ENCODE peak calls at places on chromosome 2, in five cellular contexts. T is heart left ventricle, M is HCT116, Y is psoas muscle, L is tibial nerve. Z is an unnamed sample. For H3K4me1 and H3K27me3, the result is how much of the 10 kb centered on the place peaks cover.

GRCh38 chr2:38129987-38130386 is 54.0 kb upstream of the CYP1B1 start:
- DNase-seq in T (no peak), Y (no peak), L (no peak), M (no peak), Z (no peak)

GRCh38 chr2:19480664-19481063 is 122.2 kb upstream of the OSR1 start:
- DNase-seq in T (no peak), Y (no peak), L (no peak), M (no peak), Z (no peak)

GRCh38 chr2:50290718-50291117 is 741.2 kb downstream of the NRXN1 start:
- DNase-seq in M (no peak), T (no peak), Y (no peak), L (no peak), Z (no peak)

GRCh38 chr2:150513647-150514046 is 26.2 kb upstream of the RND3 start:
- DNase-seq in Y (no peak), T (no peak), M (no peak), L (no peak), Z (no peak)

GRCh38 chr2:102005989-102006885 is 14.5 kb downstream of the IL1R2 start:
- DNase-seq in M (peak), Y (no peak), L (peak), T (no peak), Z (peak)

GRCh38 chr2:64770781-64771334 is 117.1 kb upstream of the SERTAD2 start:
- DNase-seq in Y (peak), T (peak), M (no peak), L (peak), Z (no peak)

GRCh38 chr2:108288534-108289106 is at the start of gene SULT1C2:
- DNase-seq in M (peak), Y (no peak), L (no peak), T (peak), Z (peak)

GRCh38 chr2:69012310-69013122 is 463 bp upstream of the ANTXR1 start:
- DNase-seq in T (peak), L (peak), M (peak), Y (peak), Z (peak)

GRCh38 chr2:182504903-182505302 is 78.1 kb upstream of the PDE1A start:
- DNase-seq in Y (no peak), M (no peak), L (no peak), T (peak), Z (no peak)

GRCh38 chr2:43185146-43185545 is 41.3 kb downstream of the ZFP36L2 start:
- DNase-seq in M (peak), L (no peak), T (no peak), Y (no peak), Z (no peak)

GRCh38 chr2:159946326-159946992 is 116.0 kb downstream of the PLA2R1 start:
- DNase-seq in L (no peak), Y (no peak), M (no peak), T (no peak), Z (no peak)

GRCh38 chr2:119338826-119339561 is 27.6 kb downstream of the C2orf76 start:
- DNase-seq in L (no peak), M (no peak), Y (no peak), T (peak), Z (no peak)

GRCh38 chr2:8659092-8659734 is 22.6 kb upstream of the ID2 start:
- DNase-seq in L (no peak), Y (no peak), T (no peak), M (no peak), Z (peak)

GRCh38 chr2:177265834-177266817 is 1.6 kb upstream of the NFE2L2 start:
- DNase-seq in M (no peak), T (no peak), L (no peak), Y (no peak), Z (no peak)

DNA sequence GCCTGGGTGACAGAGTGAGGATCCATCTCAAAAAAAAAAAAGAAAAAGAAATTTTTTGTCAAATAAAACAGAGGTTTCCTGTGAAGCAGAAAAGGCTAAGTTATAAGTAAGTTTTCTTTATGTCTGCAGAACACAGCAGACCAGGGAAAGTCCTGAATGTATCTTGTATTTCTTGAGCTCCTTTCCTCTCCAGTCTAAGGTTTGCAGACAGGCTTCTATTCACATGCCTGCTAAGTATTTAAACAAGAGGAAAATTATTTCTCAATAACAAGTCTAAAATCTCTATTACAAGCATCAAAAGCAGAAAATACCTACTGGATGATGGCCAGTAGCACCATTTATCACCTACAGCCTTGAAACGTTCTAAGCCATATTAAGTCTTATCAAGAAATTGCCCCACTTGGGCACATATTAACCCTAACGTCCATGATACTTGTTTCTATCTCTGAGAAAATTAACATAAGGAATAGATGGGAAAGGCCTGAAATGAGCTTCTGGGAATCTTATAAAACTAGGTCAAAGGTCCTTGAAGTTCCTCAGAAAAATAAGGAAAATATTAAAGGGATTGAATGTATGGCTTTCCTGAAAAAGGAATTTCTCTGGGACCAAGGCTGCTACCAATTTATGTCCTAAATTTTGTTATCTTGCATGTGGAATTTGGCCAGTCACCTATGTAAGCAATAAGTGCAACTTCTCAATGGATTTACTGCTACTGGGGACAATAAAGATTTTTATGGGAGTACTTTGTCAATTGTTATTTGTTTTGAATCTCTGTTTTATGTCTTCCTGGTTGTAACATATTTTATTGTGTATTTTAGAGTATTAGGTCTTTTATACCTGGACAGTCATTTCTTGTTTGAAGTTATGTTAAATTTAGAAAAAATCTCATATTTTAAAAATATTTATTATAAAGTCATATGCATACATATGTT is 3.0 kb upstream of the REG1A start:
- DNase-seq in Y (no peak), M (no peak), L (no peak), T (no peak), Z (no peak)
- H3K4me1 ChIP-seq in Y (under half), M (under half), L (under half), T (under half), Z (under half)

DNA sequence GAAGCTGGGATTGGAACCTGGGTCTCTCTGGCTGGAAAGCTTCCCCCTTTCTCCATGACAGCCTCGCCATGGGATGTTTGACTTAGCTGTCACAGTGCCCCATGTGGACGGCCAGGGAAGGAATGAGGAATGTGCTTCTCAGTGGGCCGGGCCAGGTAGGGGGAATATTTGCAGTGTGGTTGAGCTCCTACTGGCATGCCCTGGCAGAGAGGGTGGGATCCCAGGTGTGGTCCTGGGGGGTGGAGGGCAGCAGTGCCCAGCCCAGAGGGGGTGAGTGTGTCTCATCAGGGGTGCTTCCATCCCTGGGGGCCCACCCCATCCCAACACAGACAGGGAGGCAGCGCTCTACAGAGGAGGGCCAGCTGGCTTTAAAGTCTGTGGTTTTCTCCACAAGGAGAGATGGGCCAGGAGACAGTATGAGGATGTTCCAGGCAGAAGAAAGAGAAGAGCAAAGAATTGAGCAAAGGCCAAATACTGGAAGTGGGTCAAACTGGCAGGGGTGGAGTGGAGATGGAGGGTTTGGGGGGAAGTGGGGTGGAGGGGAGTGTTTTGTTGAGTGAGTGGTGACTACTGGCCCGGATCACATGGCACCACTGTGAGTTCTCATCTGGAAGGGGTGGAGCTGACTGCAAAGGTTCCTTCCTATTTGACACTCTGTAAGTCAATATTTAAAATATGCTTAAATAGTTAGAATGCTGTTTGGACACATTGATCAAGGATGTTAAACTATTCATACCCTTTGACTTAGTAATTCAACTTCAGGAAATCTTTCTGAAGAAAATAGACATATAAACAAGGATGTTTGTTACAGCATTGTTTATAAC is 94.0 kb downstream of the MYCN start:
- DNase-seq in L (no peak), T (no peak), Y (no peak), M (peak), Z (peak)
- TF ChIP-seq CTCF in L (no peak), T (peak), Y (no peak), M (peak), Z (no peak)

GRCh38 chr2:117942958-117943672 is 70.8 kb downstream of the CCDC93 start:
- DNase-seq in T (no peak), Y (no peak), M (no peak), L (no peak), Z (peak)

GRCh38 chr2:117942551-117942950 is 71.3 kb downstream of the CCDC93 start:
- DNase-seq in M (no peak), Y (no peak), L (no peak), T (no peak), Z (peak)

GRCh38 chr2:117945296-117945695 is 68.6 kb downstream of the CCDC93 start:
- DNase-seq in T (no peak), M (no peak), Y (no peak), L (no peak), Z (peak)

GRCh38 chr2:117941693-117942092 is 72.2 kb downstream of the CCDC93 start:
- DNase-seq in L (no peak), M (no peak), Y (no peak), T (no peak), Z (no peak)

GRCh38 chr2:117944816-117945215 is 69.1 kb downstream of the CCDC93 start:
- DNase-seq in M (no peak), L (no peak), Y (no peak), T (no peak), Z (no peak)
- H3K27me3 ChIP-seq in M (under half), L (under half), Y (under half), T (under half), Z (under half)

DNA sequence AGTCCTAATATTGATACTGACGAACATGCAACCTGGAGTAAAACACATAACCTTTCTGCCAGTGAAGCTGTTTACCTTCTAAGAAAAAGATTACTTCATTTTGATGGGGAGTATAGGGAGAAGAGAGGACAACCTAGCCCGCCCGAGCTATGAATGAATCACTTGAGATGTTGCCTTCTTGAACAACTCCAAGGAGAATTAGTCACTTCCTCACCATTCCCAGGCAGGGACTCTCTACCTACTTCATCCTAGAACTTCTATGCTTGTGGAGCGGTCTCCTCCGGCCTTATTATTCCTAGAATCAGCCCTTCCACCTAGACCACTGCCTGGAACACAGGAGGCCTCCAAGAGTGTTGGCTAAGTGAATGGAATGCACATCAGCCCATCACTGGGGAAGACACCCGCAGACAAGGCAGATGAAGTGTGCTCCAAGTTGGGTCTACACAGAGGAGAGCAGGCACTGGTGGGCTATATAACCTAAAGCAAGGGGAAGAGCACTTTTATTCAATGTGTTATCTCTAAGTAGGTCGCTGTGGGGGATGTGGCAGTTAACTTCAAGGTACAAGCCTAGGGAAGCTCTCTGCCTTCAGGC is 57.5 kb downstream of the STK39 start:
- DNase-seq in T (no peak), L (no peak), Y (no peak), M (peak), Z (no peak)
- H3K4me1 ChIP-seq in T (under half), L (under half), Y (under half), M (half or more), Z (under half)

GRCh38 chr2:10020001-10020400 is 23.3 kb upstream of the KLF11 start:
- DNase-seq in Y (no peak), M (no peak), L (no peak), T (no peak), Z (no peak)
- TF ChIP-seq CTCF in Y (no peak), M (no peak), L (no peak), T (no peak), Z (no peak)

GRCh38 chr2:206274434-206275273 is at the start of gene ZDBF2:
- DNase-seq in L (no peak), Y (peak), T (peak), M (no peak), Z (peak)
- H3K27me3 ChIP-seq in L (half or more), Y (under half), T (half or more), M (under half), Z (under half)

GRCh38 chr2:106191511-106192016 is 2.5 kb downstream of the UXS1 start:
- DNase-seq in L (no peak), Y (no peak), T (no peak), M (no peak), Z (no peak)

GRCh38 chr2:106187426-106187825 is 6.7 kb downstream of the UXS1 start:
- DNase-seq in Y (no peak), M (no peak), T (no peak), L (no peak), Z (no peak)

GRCh38 chr2:106192752-106193490 is 1.2 kb downstream of the UXS1 start:
- DNase-seq in T (no peak), Y (peak), M (peak), L (peak), Z (peak)

GRCh38 chr2:106189325-106189724 is 4.8 kb downstream of the UXS1 start:
- DNase-seq in L (no peak), T (no peak), M (no peak), Y (no peak), Z (no peak)

GRCh38 chr2:106189764-106190468 is 4.2 kb downstream of the UXS1 start:
- DNase-seq in T (no peak), M (no peak), Y (no peak), L (no peak), Z (no peak)
- H3K4me1 ChIP-seq in T (under half), M (under half), Y (under half), L (under half), Z (under half)

GRCh38 chr2:200703132-200703925 is 108.4 kb upstream of the BZW1 start:
- DNase-seq in T (no peak), Y (no peak), L (peak), M (peak), Z (peak)
- TF ChIP-seq CTCF in T (peak), Y (peak), L (peak), M (peak), Z (no peak)